ENCODE peak calls at places on chromosomes 5 and 9, in six cellular contexts. One of them, this sample, is unnamed. For H3K4me1, the result is how much of the 10 kb centered on the place peaks cover.

GRCh38 chr9:20321683-20322082 is 300.6 kb downstream of the MLLT3 start:
- DNase-seq in H1: no peak
- DNase-seq in mesenchymal stem cell: no peak
- DNase-seq in neuronal stem cell: no peak
- DNase-seq in trophoblast cell: no peak
- DNase-seq in IMR-90: no peak
- DNase-seq in this sample: no peak

GRCh38 chr5:16886366-16886736 is 49.7 kb downstream of the MYO10 start:
- DNase-seq in H1: no peak
- DNase-seq in IMR-90: peak
- DNase-seq in trophoblast cell: peak
- DNase-seq in neuronal stem cell: no peak
- DNase-seq in mesenchymal stem cell: peak
- DNase-seq in this sample: no peak

GRCh38 chr5:14880688-14881087 is 9.1 kb upstream of the ANKH start:
- DNase-seq in trophoblast cell: no peak
- DNase-seq in IMR-90: peak
- DNase-seq in neuronal stem cell: no peak
- DNase-seq in mesenchymal stem cell: peak
- DNase-seq in H1: no peak
- DNase-seq in this sample: no peak

GRCh38 chr9:73038613-73039012 is 85.8 kb upstream of the ALDH1A1 start:
- DNase-seq in neuronal stem cell: no peak
- DNase-seq in trophoblast cell: no peak
- DNase-seq in IMR-90: no peak
- DNase-seq in H1: no peak
- DNase-seq in mesenchymal stem cell: peak
- DNase-seq in this sample: peak

GRCh38 chr5:106637275-106637674 is 1033.5 kb downstream of the EFNA5 start:
- DNase-seq in H1: no peak
- DNase-seq in trophoblast cell: no peak
- DNase-seq in neuronal stem cell: no peak
- DNase-seq in mesenchymal stem cell: no peak
- DNase-seq in IMR-90: no peak
- DNase-seq in this sample: no peak

GRCh38 chr5:139816566-139816965 is 21.0 kb downstream of the PSD2 start:
- DNase-seq in IMR-90: no peak
- DNase-seq in trophoblast cell: no peak
- DNase-seq in mesenchymal stem cell: no peak
- DNase-seq in H1: no peak
- DNase-seq in neuronal stem cell: no peak
- DNase-seq in this sample: no peak

GRCh38 chr9:69605406-69605805 is 66.8 kb downstream of the APBA1 start:
- DNase-seq in H1: no peak
- DNase-seq in trophoblast cell: no peak
- DNase-seq in IMR-90: no peak
- DNase-seq in neuronal stem cell: no peak
- DNase-seq in mesenchymal stem cell: no peak
- DNase-seq in this sample: no peak

GRCh38 chr9:127175764-127176163 is 53.3 kb upstream of the ANGPTL2 start:
- DNase-seq in IMR-90: no peak
- DNase-seq in neuronal stem cell: no peak
- DNase-seq in H1: no peak
- DNase-seq in mesenchymal stem cell: no peak
- DNase-seq in trophoblast cell: no peak
- DNase-seq in this sample: no peak

GRCh38 chr9:18668944-18669343 is 195.0 kb downstream of the ADAMTSL1 start:
- DNase-seq in trophoblast cell: no peak
- DNase-seq in neuronal stem cell: no peak
- DNase-seq in mesenchymal stem cell: peak
- DNase-seq in H1: no peak
- DNase-seq in IMR-90: no peak
- DNase-seq in this sample: peak
- H3K4me1 ChIP-seq in trophoblast cell: under half
- H3K4me1 ChIP-seq in neuronal stem cell: under half
- H3K4me1 ChIP-seq in mesenchymal stem cell: under half
- H3K4me1 ChIP-seq in H1: under half
- H3K4me1 ChIP-seq in IMR-90: under half
- H3K4me1 ChIP-seq in this sample: under half

GRCh38 chr5:150317048-150318003 is 14.6 kb upstream of the ARSI start:
- DNase-seq in neuronal stem cell: no peak
- DNase-seq in H1: no peak
- DNase-seq in trophoblast cell: peak
- DNase-seq in mesenchymal stem cell: peak
- DNase-seq in IMR-90: peak
- DNase-seq in this sample: peak
- H4K91ac ChIP-seq in neuronal stem cell: no peak
- H4K91ac ChIP-seq in H1: no peak
- H4K91ac ChIP-seq in trophoblast cell: peak
- H4K91ac ChIP-seq in mesenchymal stem cell: peak
- H4K91ac ChIP-seq in IMR-90: peak
- H4K91ac ChIP-seq in this sample: no peak

GRCh38 chr9:14424323-14424722 is 110.4 kb upstream of the NFIB start:
- DNase-seq in neuronal stem cell: no peak
- DNase-seq in H1: no peak
- DNase-seq in trophoblast cell: no peak
- DNase-seq in IMR-90: no peak
- DNase-seq in mesenchymal stem cell: no peak
- DNase-seq in this sample: no peak
- H3K4ac ChIP-seq in neuronal stem cell: no peak
- H3K4ac ChIP-seq in H1: no peak
- H3K4ac ChIP-seq in trophoblast cell: no peak
- H3K4ac ChIP-seq in IMR-90: peak
- H3K4ac ChIP-seq in mesenchymal stem cell: no peak
- H3K4ac ChIP-seq in this sample: no peak

GRCh38 chr9:121200346-121200745 is 1.3 kb downstream of the RAB14 start:
- DNase-seq in H1: no peak
- DNase-seq in mesenchymal stem cell: no peak
- DNase-seq in IMR-90: no peak
- DNase-seq in trophoblast cell: no peak
- DNase-seq in neuronal stem cell: no peak
- DNase-seq in this sample: no peak

GRCh38 chr9:121198512-121199042 is 3.1 kb downstream of the RAB14 start:
- DNase-seq in mesenchymal stem cell: no peak
- DNase-seq in H1: no peak
- DNase-seq in IMR-90: no peak
- DNase-seq in neuronal stem cell: no peak
- DNase-seq in trophoblast cell: no peak
- DNase-seq in this sample: no peak

GRCh38 chr9:121201045-121201737 is 478 bp downstream of the RAB14 start:
- DNase-seq in IMR-90: no peak
- DNase-seq in neuronal stem cell: peak
- DNase-seq in trophoblast cell: no peak
- DNase-seq in mesenchymal stem cell: no peak
- DNase-seq in H1: peak
- DNase-seq in this sample: no peak

GRCh38 chr9:121201738-121202533 is at the start of gene RAB14:
- DNase-seq in mesenchymal stem cell: peak
- DNase-seq in trophoblast cell: peak
- DNase-seq in neuronal stem cell: peak
- DNase-seq in H1: peak
- DNase-seq in IMR-90: peak
- DNase-seq in this sample: peak

GRCh38 chr9:121199921-121200320 is 1.7 kb downstream of the RAB14 start:
- DNase-seq in neuronal stem cell: no peak
- DNase-seq in mesenchymal stem cell: peak
- DNase-seq in IMR-90: peak
- DNase-seq in trophoblast cell: no peak
- DNase-seq in H1: no peak
- DNase-seq in this sample: no peak
- H3K4me1 ChIP-seq in neuronal stem cell: under half
- H3K4me1 ChIP-seq in mesenchymal stem cell: under half
- H3K4me1 ChIP-seq in IMR-90: under half
- H3K4me1 ChIP-seq in trophoblast cell: under half
- H3K4me1 ChIP-seq in H1: under half
- H3K4me1 ChIP-seq in this sample: under half

DNA sequence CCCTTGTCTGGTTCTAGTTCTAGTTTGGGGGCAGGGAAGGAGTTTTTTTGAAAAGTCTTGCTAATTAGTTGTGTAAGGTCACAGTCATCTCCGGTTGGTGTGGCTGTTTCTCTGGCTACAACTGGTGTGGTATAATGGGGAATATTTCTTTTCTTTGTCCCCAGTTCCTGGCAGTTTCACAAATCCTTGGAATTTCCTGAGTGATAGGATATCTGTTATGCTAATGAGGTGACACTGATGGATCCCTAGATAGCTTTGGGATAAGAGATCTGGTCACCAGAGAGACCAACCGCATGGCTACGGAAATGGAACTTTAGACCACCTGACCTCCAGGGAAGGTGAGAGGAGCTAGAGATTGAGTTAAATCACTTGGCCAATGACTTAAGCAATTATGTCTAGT is 494.6 kb downstream of the ARHGEF28 start:
- DNase-seq in neuronal stem cell: no peak
- DNase-seq in IMR-90: no peak
- DNase-seq in H1: no peak
- DNase-seq in mesenchymal stem cell: no peak
- DNase-seq in trophoblast cell: no peak
- DNase-seq in this sample: no peak
- H4K91ac ChIP-seq in neuronal stem cell: no peak
- H4K91ac ChIP-seq in IMR-90: no peak
- H4K91ac ChIP-seq in H1: no peak
- H4K91ac ChIP-seq in mesenchymal stem cell: no peak
- H4K91ac ChIP-seq in trophoblast cell: no peak
- H4K91ac ChIP-seq in this sample: no peak

GRCh38 chr9:120579750-120580590 is at the start of gene CDK5RAP2:
- DNase-seq in H1: peak
- DNase-seq in mesenchymal stem cell: peak
- DNase-seq in IMR-90: peak
- DNase-seq in neuronal stem cell: peak
- DNase-seq in trophoblast cell: peak
- DNase-seq in this sample: peak
- H3K4ac ChIP-seq in H1: peak
- H3K4ac ChIP-seq in mesenchymal stem cell: peak
- H3K4ac ChIP-seq in IMR-90: peak
- H3K4ac ChIP-seq in neuronal stem cell: peak
- H3K4ac ChIP-seq in trophoblast cell: peak
- H3K4ac ChIP-seq in this sample: no peak

DNA sequence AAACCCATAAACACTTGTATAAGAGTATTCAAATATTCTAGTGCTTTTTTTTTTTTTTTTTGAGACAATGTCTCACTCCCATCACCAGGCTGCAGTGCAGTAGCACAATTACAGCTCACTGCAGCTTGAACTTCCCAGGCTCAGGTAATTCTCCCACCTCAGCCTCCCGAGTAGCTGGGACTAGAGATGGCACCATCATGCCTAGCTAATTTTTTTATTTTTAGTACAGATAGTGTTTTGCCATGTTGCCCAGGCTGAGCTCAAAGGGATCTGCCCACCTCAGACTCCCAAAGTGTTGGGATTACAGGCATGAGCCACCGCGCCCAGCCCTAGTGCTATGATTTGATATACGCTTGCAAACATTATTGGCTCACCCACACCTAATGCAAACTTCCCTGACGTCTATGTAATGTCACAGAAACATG is 11.8 kb downstream of the IL6ST start:
- DNase-seq in neuronal stem cell: no peak
- DNase-seq in trophoblast cell: no peak
- DNase-seq in IMR-90: no peak
- DNase-seq in mesenchymal stem cell: no peak
- DNase-seq in H1: no peak
- DNase-seq in this sample: no peak
- H3K4me1 ChIP-seq in neuronal stem cell: under half
- H3K4me1 ChIP-seq in trophoblast cell: under half
- H3K4me1 ChIP-seq in IMR-90: under half
- H3K4me1 ChIP-seq in mesenchymal stem cell: under half
- H3K4me1 ChIP-seq in H1: under half
- H3K4me1 ChIP-seq in this sample: under half

DNA sequence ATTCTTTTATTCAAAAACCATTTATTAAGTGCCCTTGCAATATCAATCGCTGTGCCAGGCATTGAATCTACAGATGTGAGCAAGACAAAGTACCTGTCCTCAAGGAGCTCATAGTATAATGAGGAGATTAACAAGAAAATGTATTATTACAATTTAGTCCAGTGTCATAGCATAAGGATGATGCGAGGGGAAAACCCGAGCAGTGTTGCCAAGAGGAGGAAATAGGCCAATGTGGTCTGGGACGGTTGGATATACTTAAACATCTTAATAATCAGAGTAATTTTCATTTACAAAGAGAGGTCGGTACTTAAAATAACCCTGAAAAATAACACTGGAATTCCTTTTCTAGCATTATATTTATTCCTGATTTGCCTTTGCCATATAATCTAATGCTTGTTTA is 18.5 kb downstream of the CD274 start:
- DNase-seq in trophoblast cell: no peak
- DNase-seq in IMR-90: peak
- DNase-seq in mesenchymal stem cell: no peak
- DNase-seq in H1: no peak
- DNase-seq in neuronal stem cell: no peak
- DNase-seq in this sample: no peak
- H4K91ac ChIP-seq in trophoblast cell: no peak
- H4K91ac ChIP-seq in IMR-90: no peak
- H4K91ac ChIP-seq in mesenchymal stem cell: no peak
- H4K91ac ChIP-seq in H1: no peak
- H4K91ac ChIP-seq in neuronal stem cell: no peak
- H4K91ac ChIP-seq in this sample: no peak

GRCh38 chr9:95382433-95382832 is 64.9 kb upstream of the FANCC start:
- DNase-seq in IMR-90: no peak
- DNase-seq in neuronal stem cell: no peak
- DNase-seq in mesenchymal stem cell: no peak
- DNase-seq in H1: peak
- DNase-seq in trophoblast cell: no peak
- DNase-seq in this sample: no peak
- H3K4ac ChIP-seq in IMR-90: peak
- H3K4ac ChIP-seq in neuronal stem cell: no peak
- H3K4ac ChIP-seq in mesenchymal stem cell: peak
- H3K4ac ChIP-seq in H1: no peak
- H3K4ac ChIP-seq in trophoblast cell: no peak
- H3K4ac ChIP-seq in this sample: no peak

DNA sequence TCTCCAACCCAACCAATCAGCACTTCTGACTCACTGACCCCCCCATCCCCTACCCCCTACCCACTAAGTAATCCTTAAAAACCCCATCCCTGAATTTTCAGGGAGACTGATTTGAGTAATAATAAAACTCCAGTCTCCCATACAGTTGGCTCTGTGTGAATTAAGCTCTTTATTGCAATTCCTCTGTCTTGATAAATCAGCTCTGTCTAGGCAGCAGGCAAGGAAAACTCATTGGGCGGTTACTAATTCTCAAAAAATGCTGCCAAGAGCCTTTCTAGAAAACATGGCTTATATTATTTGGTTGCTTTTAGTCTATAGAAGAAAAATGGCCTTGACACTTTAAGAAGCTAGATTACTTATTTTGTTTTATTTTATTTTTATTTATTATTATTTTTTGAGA is 131.7 kb downstream of the SUSD1 start:
- DNase-seq in neuronal stem cell: no peak
- DNase-seq in H1: no peak
- DNase-seq in IMR-90: peak
- DNase-seq in mesenchymal stem cell: peak
- DNase-seq in trophoblast cell: no peak
- DNase-seq in this sample: no peak
- H3K4me1 ChIP-seq in neuronal stem cell: under half
- H3K4me1 ChIP-seq in H1: under half
- H3K4me1 ChIP-seq in IMR-90: under half
- H3K4me1 ChIP-seq in mesenchymal stem cell: under half
- H3K4me1 ChIP-seq in trophoblast cell: under half
- H3K4me1 ChIP-seq in this sample: under half